ENCODE peak calls at places on chromosomes 1 and 21, in four cellular contexts. One of them, this sample, is unnamed.

GRCh38 chr1:3858231-3858981 is 1.1 kb downstream of the DFFB start:
- DNase-seq in KG1: no peak
- DNase-seq in cardiac septum: no peak
- DNase-seq in A549: no peak
- DNase-seq in this sample: peak; percentile 80

GRCh38 chr21:16194851-16195251 is 465.1 kb downstream of the USP25 start:
- DNase-seq in cardiac septum: no peak
- DNase-seq in KG1: no peak
- DNase-seq in A549: peak; percentile 40
- DNase-seq in this sample: no peak

GRCh38 chr1:169681094-169681493 is 30.3 kb downstream of the SELL start:
- DNase-seq in A549: no peak
- DNase-seq in cardiac septum: no peak
- DNase-seq in KG1: no peak
- DNase-seq in this sample: no peak

GRCh38 chr1:174700775-174701174 is 253.0 kb downstream of the GPR52 start:
- DNase-seq in A549: no peak
- DNase-seq in cardiac septum: no peak
- DNase-seq in KG1: no peak
- DNase-seq in this sample: no peak

GRCh38 chr1:17984510-17985085 is 123.0 kb upstream of the IGSF21 start:
- DNase-seq in A549: peak; percentile 16
- DNase-seq in cardiac septum: no peak
- DNase-seq in KG1: no peak
- DNase-seq in this sample: no peak

GRCh38 chr1:83882906-83883305 is 116.0 kb downstream of the TTLL7 start:
- DNase-seq in A549: peak; percentile 23
- DNase-seq in KG1: no peak
- DNase-seq in cardiac septum: no peak
- DNase-seq in this sample: no peak

GRCh38 chr1:160781129-160781808 is 14.7 kb upstream of the LY9 start:
- DNase-seq in A549: no peak
- DNase-seq in cardiac septum: no peak
- DNase-seq in KG1: no peak
- DNase-seq in this sample: no peak

GRCh38 chr1:246875041-246876026 is 56.4 kb downstream of the AHCTF1 start:
- DNase-seq in A549: no peak
- DNase-seq in KG1: no peak
- DNase-seq in cardiac septum: no peak
- DNase-seq in this sample: no peak

GRCh38 chr1:207870279-207871031 is 40.5 kb downstream of the CD34 start:
- DNase-seq in KG1: no peak
- DNase-seq in cardiac septum: no peak
- DNase-seq in A549: no peak
- DNase-seq in this sample: no peak

GRCh38 chr1:54212872-54213271 is 12.9 kb downstream of the MRPL37 start:
- DNase-seq in cardiac septum: no peak
- DNase-seq in A549: no peak
- DNase-seq in KG1: no peak
- DNase-seq in this sample: no peak

GRCh38 chr1:170674986-170675385 is 11.1 kb downstream of the PRRX1 start:
- DNase-seq in KG1: no peak
- DNase-seq in cardiac septum: no peak
- DNase-seq in A549: no peak
- DNase-seq in this sample: no peak

GRCh38 chr21:33196956-33197374 is 32.8 kb upstream of the IFNAR2 start:
- DNase-seq in A549: peak; percentile 67
- DNase-seq in cardiac septum: peak; percentile 82
- DNase-seq in KG1: peak; percentile 48
- DNase-seq in this sample: no peak

GRCh38 chr1:77846966-77847365 is 41.5 kb upstream of the NEXN start:
- DNase-seq in cardiac septum: no peak
- DNase-seq in KG1: no peak
- DNase-seq in A549: no peak
- DNase-seq in this sample: no peak

GRCh38 chr1:54453089-54453488 is 46.9 kb upstream of the SSBP3 start:
- DNase-seq in KG1: no peak
- DNase-seq in cardiac septum: no peak
- DNase-seq in A549: no peak
- DNase-seq in this sample: peak; percentile 1

GRCh38 chr1:212214377-212214776 is 70.8 kb upstream of the PPP2R5A start:
- DNase-seq in cardiac septum: no peak
- DNase-seq in KG1: no peak
- DNase-seq in A549: no peak
- DNase-seq in this sample: no peak

GRCh38 chr1:221741364-221741970 is 422 bp downstream of the DUSP10 start:
- DNase-seq in cardiac septum: no peak
- DNase-seq in A549: no peak
- DNase-seq in KG1: no peak
- DNase-seq in this sample: no peak

GRCh38 chr1:86151427-86151826 is 5.1 kb downstream of the COL24A1 start:
- DNase-seq in cardiac septum: no peak
- DNase-seq in KG1: no peak
- DNase-seq in A549: no peak
- DNase-seq in this sample: no peak

GRCh38 chr1:47788761-47789160 is 208.4 kb downstream of the TRABD2B start:
- DNase-seq in KG1: no peak
- DNase-seq in A549: no peak
- DNase-seq in cardiac septum: no peak
- DNase-seq in this sample: no peak

GRCh38 chr1:175294179-175294756 is 101.7 kb upstream of the KIAA0040 start:
- DNase-seq in cardiac septum: no peak
- DNase-seq in A549: no peak
- DNase-seq in KG1: no peak
- DNase-seq in this sample: no peak

GRCh38 chr1:11229178-11229577 is 33.2 kb downstream of the MTOR start:
- DNase-seq in KG1: no peak
- DNase-seq in cardiac septum: no peak
- DNase-seq in A549: no peak
- DNase-seq in this sample: no peak

GRCh38 chr1:53634571-53634979 is 104.4 kb downstream of the GLIS1 start:
- DNase-seq in cardiac septum: no peak
- DNase-seq in A549: no peak
- DNase-seq in KG1: no peak
- DNase-seq in this sample: peak; percentile 55

GRCh38 chr1:935751-936231 is 12.1 kb downstream of the SAMD11 start:
- DNase-seq in KG1: no peak
- DNase-seq in A549: no peak
- DNase-seq in cardiac septum: no peak
- DNase-seq in this sample: no peak

GRCh38 chr1:181777812-181778211 is 283.7 kb downstream of the ZNF648 start:
- DNase-seq in A549: no peak
- DNase-seq in cardiac septum: no peak
- DNase-seq in KG1: no peak
- DNase-seq in this sample: no peak

GRCh38 chr1:69982992-69983391 is 222.4 kb downstream of the LRRC40 start:
- DNase-seq in cardiac septum: no peak
- DNase-seq in A549: no peak
- DNase-seq in KG1: no peak
- DNase-seq in this sample: no peak

GRCh38 chr1:206559661-206559995 is 52.3 kb downstream of the RASSF5 start:
- DNase-seq in KG1: no peak
- DNase-seq in cardiac septum: no peak
- DNase-seq in A549: no peak
- DNase-seq in this sample: no peak

GRCh38 chr1:247551716-247552115 is 2.8 kb downstream of the GCSAML start:
- DNase-seq in KG1: no peak
- DNase-seq in A549: no peak
- DNase-seq in cardiac septum: no peak
- DNase-seq in this sample: no peak

GRCh38 chr1:11802616-11802972 is 3.2 kb downstream of the MTHFR start:
- DNase-seq in KG1: no peak
- DNase-seq in cardiac septum: no peak
- DNase-seq in A549: no peak
- DNase-seq in this sample: no peak

GRCh38 chr1:155078496-155079209 is at the start of gene EFNA3:
- DNase-seq in KG1: no peak
- DNase-seq in A549: peak; percentile 50
- DNase-seq in cardiac septum: no peak
- DNase-seq in this sample: peak; percentile 92

GRCh38 chr1:59484090-59484489 is 187.2 kb downstream of the FGGY start:
- DNase-seq in cardiac septum: no peak
- DNase-seq in A549: peak; percentile 23
- DNase-seq in KG1: no peak
- DNase-seq in this sample: no peak

GRCh38 chr1:218683224-218683623 is 338.1 kb downstream of the TGFB2 start:
- DNase-seq in A549: peak; percentile 31
- DNase-seq in cardiac septum: no peak
- DNase-seq in KG1: no peak
- DNase-seq in this sample: no peak

GRCh38 chr1:12161662-12162458 is 4.9 kb upstream of the TNFRSF1B start:
- DNase-seq in cardiac septum: peak; percentile 96
- DNase-seq in KG1: peak; percentile 16
- DNase-seq in A549: peak; percentile 46
- DNase-seq in this sample: no peak

GRCh38 chr1:161473363-161473762 is 31.9 kb upstream of the FCGR2A start:
- DNase-seq in cardiac septum: no peak
- DNase-seq in KG1: no peak
- DNase-seq in A549: peak; percentile 56
- DNase-seq in this sample: no peak

GRCh38 chr1:94072840-94073516 is 48.0 kb downstream of the ABCA4 start:
- DNase-seq in KG1: peak; percentile 55
- DNase-seq in cardiac septum: no peak
- DNase-seq in A549: no peak
- DNase-seq in this sample: no peak

GRCh38 chr21:45371092-45371491 is 33.9 kb upstream of the COL18A1 start:
- DNase-seq in KG1: no peak
- DNase-seq in cardiac septum: no peak
- DNase-seq in A549: no peak
- DNase-seq in this sample: no peak

GRCh38 chr1:243748706-243749283 is 101.2 kb downstream of the AKT3 start:
- DNase-seq in cardiac septum: no peak
- DNase-seq in KG1: peak; percentile 20
- DNase-seq in A549: peak; percentile 80
- DNase-seq in this sample: no peak